ENCODE peak calls at places on chromosomes 4 and X, in seven cellular contexts. T, R, G, H, N, D and Z are unnamed samples.

GRCh38 chrX:69152398-69152797 is 12.9 kb downstream of the PJA1 start:
- DNase-seq in T (no peak), R (no peak), G (no peak), H (no peak), N (peak; percentile 70), D (no peak), Z (no peak)

GRCh38 chrX:38006778-38007177 is 425 bp downstream of the SYTL5 start:
- DNase-seq in T (no peak), R (no peak), G (no peak), H (no peak), N (no peak), D (no peak), Z (no peak)

GRCh38 chr4:135429528-135429927 is 1227.9 kb upstream of the PABPC4L start:
- DNase-seq in T (no peak), R (no peak), G (no peak), H (no peak), N (no peak), D (no peak), Z (no peak)

GRCh38 chr4:139082750-139083532 is 67.4 kb downstream of the NOCT start:
- DNase-seq in T (peak; percentile 97), R (peak; percentile 98), G (peak; percentile 96), H (peak; percentile 98), N (peak; percentile 97), D (peak; percentile 98), Z (peak; percentile 95)

GRCh38 chrX:39008554-39008953 is 207.3 kb downstream of the MID1IP1 start:
- DNase-seq in T (no peak), R (no peak), G (peak; percentile 6), H (no peak), N (no peak), D (no peak), Z (no peak)

GRCh38 chr4:140233811-140234696 is 80.1 kb upstream of the MAML3 start:
- DNase-seq in T (peak; percentile 68), R (peak; percentile 69), G (peak; percentile 87), H (no peak), N (no peak), D (no peak), Z (no peak)

GRCh38 chrX:154607370-154607769 is 11.7 kb downstream of the CTAG1B start:
- DNase-seq in T (no peak), R (no peak), G (no peak), H (no peak), N (no peak), D (no peak), Z (no peak)

GRCh38 chrX:34612036-34612435 is 45.0 kb downstream of the TMEM47 start:
- DNase-seq in T (no peak), R (peak; percentile 4), G (no peak), H (no peak), N (no peak), D (no peak), Z (no peak)

GRCh38 chr4:188372051-188372450 is 232.8 kb downstream of the TRIML1 start:
- DNase-seq in T (peak; percentile 31), R (no peak), G (peak; percentile 49), H (no peak), N (no peak), D (no peak), Z (no peak)

GRCh38 chrX:153774576-153775292 is 6.1 kb upstream of the SRPK3 start:
- DNase-seq in T (no peak), R (no peak), G (no peak), H (no peak), N (peak; percentile 60), D (no peak), Z (no peak)

GRCh38 chrX:71184803-71185495 is 38.1 kb upstream of the GJB1 start:
- DNase-seq in T (no peak), R (no peak), G (no peak), H (no peak), N (no peak), D (no peak), Z (no peak)

GRCh38 chr4:108118505-108118904 is 50.2 kb downstream of the LEF1 start:
- DNase-seq in T (no peak), R (peak; percentile 9), G (no peak), H (no peak), N (no peak), D (peak; percentile 20), Z (peak; percentile 22)

GRCh38 chrX:130628522-130628921 is 226.7 kb downstream of the RBMX2 start:
- DNase-seq in T (no peak), R (no peak), G (no peak), H (no peak), N (no peak), D (no peak), Z (no peak)

GRCh38 chr4:40524642-40525041 is 105.0 kb downstream of the RBM47 start:
- DNase-seq in T (peak; percentile 21), R (no peak), G (peak; percentile 58), H (no peak), N (no peak), D (no peak), Z (no peak)

GRCh38 chr4:115711575-115711974 is 598.2 kb upstream of the NDST4 start:
- DNase-seq in T (no peak), R (no peak), G (no peak), H (no peak), N (no peak), D (no peak), Z (no peak)

GRCh38 chr4:173489514-173489913 is 40.5 kb downstream of the HAND2 start:
- DNase-seq in T (peak; percentile 95), R (no peak), G (peak; percentile 85), H (no peak), N (no peak), D (no peak), Z (no peak)

GRCh38 chr4:3367866-3368265 is 73.9 kb upstream of the HGFAC start:
- DNase-seq in T (no peak), R (no peak), G (no peak), H (no peak), N (no peak), D (no peak), Z (no peak)

GRCh38 chr4:3369781-3370660 is 71.7 kb upstream of the HGFAC start:
- DNase-seq in T (peak; percentile 95), R (peak; percentile 95), G (peak; percentile 82), H (peak; percentile 76), N (peak; percentile 77), D (no peak), Z (no peak)

GRCh38 chr4:3368334-3368733 is 73.4 kb upstream of the HGFAC start:
- DNase-seq in T (no peak), R (no peak), G (no peak), H (no peak), N (peak; percentile 40), D (no peak), Z (no peak)

GRCh38 chr4:3371038-3371437 is 70.7 kb upstream of the HGFAC start:
- DNase-seq in T (no peak), R (no peak), G (no peak), H (no peak), N (peak; percentile 38), D (no peak), Z (no peak)

GRCh38 chr4:3368841-3369760 is 72.7 kb upstream of the HGFAC start:
- DNase-seq in T (no peak), R (no peak), G (no peak), H (no peak), N (peak; percentile 48), D (no peak), Z (no peak)
- H3K4me3 ChIP-seq in T (peak overlapping the region; percentile 38), R (peak overlapping the region; percentile 35), G (peak overlapping the region; percentile 9), H (peak overlapping the region; percentile 37), N (peak overlapping the region; percentile 21), D (no peak overlapping the region), Z (no peak overlapping the region)

GRCh38 chrX:36913551-36913950 is 94.6 kb upstream of the FAM47C start:
- DNase-seq in T (no peak), R (no peak), G (no peak), H (no peak), N (no peak), D (no peak), Z (no peak)

GRCh38 chrX:36909584-36909983 is 98.6 kb upstream of the FAM47C start:
- DNase-seq in T (peak; percentile 0), R (no peak), G (peak; percentile 44), H (no peak), N (no peak), D (no peak), Z (no peak)

DNA sequence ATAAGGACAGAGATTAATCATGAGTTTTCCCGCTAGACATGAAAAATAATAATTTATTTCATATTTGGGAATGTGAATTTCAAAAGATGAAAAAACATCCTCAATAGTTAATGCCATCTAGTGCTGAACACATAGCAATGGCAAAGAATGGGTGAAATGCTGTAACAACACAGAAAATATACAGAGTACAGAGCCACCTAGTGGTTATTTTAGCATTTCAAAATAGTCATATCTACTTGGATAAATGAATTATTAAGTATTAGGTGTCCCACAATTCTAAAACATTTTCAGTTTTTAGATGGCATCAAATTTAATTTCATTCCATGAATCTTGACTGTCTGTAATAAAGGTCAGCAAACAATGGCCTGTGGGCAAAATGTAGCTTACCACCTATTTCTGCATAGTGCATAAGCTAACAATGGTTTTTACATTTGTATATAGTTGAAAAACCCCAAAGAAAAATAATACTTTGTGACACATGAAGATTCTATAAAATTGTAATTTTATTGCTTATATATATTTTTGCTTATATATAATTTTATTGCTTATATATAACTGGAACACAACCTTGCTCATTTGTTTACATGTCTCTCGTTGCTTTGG is 99.3 kb upstream of the FAM47C start:
- DNase-seq in T (peak; percentile 22), R (no peak), G (peak; percentile 42), H (no peak), N (no peak), D (peak; percentile 38), Z (no peak)
- TF ChIP-seq CTCF in T (peak; percentile 48), R (peak; percentile 39), G (peak; percentile 52), H (peak; percentile 62), N (no peak), D (peak; percentile 79), Z (peak; percentile 25)

GRCh38 chrX:139204903-139205667 is 325.5 kb upstream of the F9 start:
- DNase-seq in T (peak; percentile 30), R (no peak), G (no peak), H (no peak), N (peak; percentile 70), D (no peak), Z (no peak)
- H3K4me3 ChIP-seq in T (peak overlapping the region; percentile 65), R (peak overlapping the region; percentile 43), G (peak overlapping the region; percentile 18), H (no peak overlapping the region), N (peak overlapping the region; percentile 51), D (no peak overlapping the region), Z (no peak overlapping the region)

GRCh38 chrX:102863735-102864134 is 73.3 kb upstream of the RAB40AL start:
- DNase-seq in T (peak; percentile 67), R (peak; percentile 80), G (peak; percentile 81), H (peak; percentile 79), N (peak; percentile 88), D (peak; percentile 56), Z (peak; percentile 21)

GRCh38 chrX:102860235-102860634 is 76.8 kb upstream of the RAB40AL start:
- DNase-seq in T (no peak), R (no peak), G (no peak), H (no peak), N (no peak), D (no peak), Z (no peak)

DNA sequence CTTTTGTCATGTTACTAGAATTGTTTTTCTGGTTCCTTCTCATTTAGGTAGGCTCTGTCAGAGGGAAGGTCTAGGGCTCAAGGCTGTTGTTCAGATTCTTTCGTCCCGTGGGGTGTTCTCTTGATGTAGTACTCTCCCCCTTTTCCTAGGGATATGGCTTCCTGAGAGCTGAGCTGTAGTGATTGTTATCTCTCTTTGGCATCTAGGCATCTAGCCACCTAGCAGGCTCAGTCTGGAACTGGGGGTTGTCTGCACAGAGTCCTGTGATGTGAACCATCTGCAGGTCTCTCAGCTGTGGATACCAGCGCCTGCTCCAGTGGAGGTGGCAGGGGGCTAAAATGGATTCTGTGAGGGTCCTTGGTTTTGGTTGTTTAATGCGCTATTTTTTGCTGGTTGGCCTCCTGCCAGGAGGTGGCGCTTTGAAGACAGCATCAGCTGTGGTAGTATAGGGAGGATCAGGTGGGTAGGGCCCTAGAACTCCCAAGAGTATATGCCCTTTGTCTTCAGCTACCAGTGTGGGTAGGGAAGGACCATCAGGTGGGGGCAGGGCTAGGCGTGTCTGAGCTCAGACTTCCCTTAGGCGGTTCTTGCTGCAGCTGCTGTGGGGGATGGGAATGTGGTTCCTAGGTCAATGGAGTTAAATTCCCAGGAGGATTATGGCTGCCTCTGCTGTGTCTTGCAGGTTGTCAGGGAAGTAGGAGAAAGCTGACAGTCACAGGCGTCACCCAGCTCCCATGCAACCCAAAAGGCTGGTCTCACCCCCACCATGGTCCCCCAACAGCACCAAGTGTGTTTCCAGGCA is 78.0 kb upstream of the RAB40AL start:
- DNase-seq in T (peak; percentile 1), R (peak; percentile 11), G (no peak), H (peak; percentile 14), N (no peak), D (no peak), Z (no peak)
- TF ChIP-seq CTCF in T (no peak), R (no peak), G (no peak), H (peak; percentile 23), N (no peak), D (no peak), Z (no peak)